ENCODE peak calls at places on chromosomes 3 and 15, in five cellular contexts. J, S, P, H and O are unnamed samples.
A peak's percentile ranks its signal among the peaks of the same experiment; 100 is the strongest.

GRCh38 chr3:172104471-172105072 is 65.2 kb downstream of the FNDC3B start:
- DNase-seq in J (peak; percentile 83), S (no peak), P (no peak), H (peak; percentile 73), O (no peak)

GRCh38 chr15:39458131-39458530 is 122.7 kb upstream of the THBS1 start:
- DNase-seq in J (no peak), S (no peak), P (no peak), H (no peak), O (no peak)

GRCh38 chr3:155131104-155131503 is 51.0 kb downstream of the MME start:
- DNase-seq in J (no peak), S (no peak), P (peak; percentile 22), H (no peak), O (no peak)

GRCh38 chr15:60572462-60573214 is 93.7 kb upstream of the ICE2 start:
- DNase-seq in J (no peak), S (no peak), P (no peak), H (no peak), O (no peak)

GRCh38 chr3:4528802-4529201 is 35.7 kb downstream of the ITPR1 start:
- DNase-seq in J (no peak), S (no peak), P (no peak), H (no peak), O (no peak)

GRCh38 chr15:98671060-98672008 is 23.0 kb downstream of the IGF1R start:
- DNase-seq in J (no peak), S (no peak), P (peak; percentile 36), H (no peak), O (no peak)

GRCh38 chr3:72665701-72666443 is 182.4 kb downstream of the SHQ1 start:
- DNase-seq in J (peak; percentile 65), S (peak; percentile 66), P (no peak), H (no peak), O (peak; percentile 46)

GRCh38 chr3:184656991-184657669 is 54.7 kb downstream of the MAGEF1 start:
- DNase-seq in J (peak; percentile 64), S (no peak), P (no peak), H (no peak), O (no peak)

GRCh38 chr15:66326051-66326450 is 30.4 kb downstream of the TIPIN start:
- DNase-seq in J (no peak), S (no peak), P (no peak), H (no peak), O (no peak)